ENCODE peak calls at places on chromosomes 5 and 9, in five cellular contexts. Q, G, I, U and T are unnamed samples.

GRCh38 chr5:98941131-98941883 is 12.5 kb upstream of the CHD1 start:
- DNase-seq in Q (no peak), G (no peak), I (no peak), U (no peak), T (no peak)

GRCh38 chr9:138065287-138065686 is 187.7 kb downstream of the CACNA1B start:
- DNase-seq in Q (no peak), G (no peak), I (no peak), U (peak), T (no peak)

GRCh38 chr5:87074934-87075541 is 192.6 kb upstream of the RASA1 start:
- DNase-seq in Q (peak), G (peak), I (peak), U (no peak), T (no peak)

GRCh38 chr5:14582797-14583137 is 1.2 kb downstream of the OTULINL start:
- DNase-seq in Q (no peak), G (no peak), I (no peak), U (no peak), T (no peak)

GRCh38 chr5:132718544-132719312 is 18.6 kb downstream of the KIF3A start:
- DNase-seq in Q (no peak), G (no peak), I (no peak), U (no peak), T (no peak)

GRCh38 chr9:113570749-113571711 is 107.5 kb downstream of the RGS3 start:
- DNase-seq in Q (no peak), G (peak), I (no peak), U (peak), T (no peak)

GRCh38 chr9:110027624-110028023 is 180.3 kb downstream of the C9orf152 start:
- DNase-seq in Q (no peak), G (no peak), I (no peak), U (no peak), T (no peak)

GRCh38 chr5:44332360-44332971 is 56.8 kb downstream of the FGF10 start:
- DNase-seq in Q (no peak), G (peak), I (no peak), U (no peak), T (no peak)

GRCh38 chr9:124562328-124562727 is 55.1 kb upstream of the NR5A1 start:
- DNase-seq in Q (no peak), G (no peak), I (no peak), U (no peak), T (no peak)

GRCh38 chr5:149611327-149611726 is 30.0 kb downstream of the ARHGEF37 start:
- DNase-seq in Q (no peak), G (no peak), I (no peak), U (no peak), T (no peak)

GRCh38 chr5:35371971-35372426 is 141.7 kb upstream of the PRLR start:
- DNase-seq in Q (no peak), G (no peak), I (no peak), U (no peak), T (no peak)

GRCh38 chr9:78158286-78158685 is 77.6 kb upstream of the CEP78 start:
- DNase-seq in Q (no peak), G (no peak), I (no peak), U (no peak), T (no peak)

GRCh38 chr5:150103678-150104549 is 17.6 kb upstream of the CSF1R start:
- DNase-seq in Q (no peak), G (no peak), I (no peak), U (no peak), T (no peak)

GRCh38 chr9:89576404-89576824 is 28.4 kb upstream of the GADD45G start:
- DNase-seq in Q (no peak), G (no peak), I (peak), U (no peak), T (peak)

GRCh38 chr9:94150890-94151660 is 66.8 kb downstream of the PTPDC1 start:
- DNase-seq in Q (no peak), G (no peak), I (no peak), U (no peak), T (no peak)

GRCh38 chr9:130535818-130536521 is 43.4 kb upstream of the FUBP3 start:
- DNase-seq in Q (no peak), G (no peak), I (no peak), U (no peak), T (no peak)

GRCh38 chr9:4417578-4418325 is 72.5 kb upstream of the SLC1A1 start:
- DNase-seq in Q (no peak), G (peak), I (no peak), U (no peak), T (no peak)

GRCh38 chr5:111063709-111064322 is 7.7 kb upstream of the TSLP start:
- DNase-seq in Q (no peak), G (peak), I (no peak), U (no peak), T (no peak)

GRCh38 chr9:7234144-7234543 is 476.4 kb downstream of the KDM4C start:
- DNase-seq in Q (no peak), G (peak), I (no peak), U (no peak), T (no peak)

GRCh38 chr9:17063535-17064135 is 71.2 kb upstream of the CNTLN start:
- DNase-seq in Q (no peak), G (peak), I (no peak), U (no peak), T (no peak)

GRCh38 chr9:12738296-12738695 is 36.5 kb upstream of the LURAP1L start:
- DNase-seq in Q (no peak), G (no peak), I (no peak), U (no peak), T (no peak)

GRCh38 chr5:123099514-123100151 is 10.6 kb downstream of the PRDM6 start:
- DNase-seq in Q (no peak), G (no peak), I (no peak), U (no peak), T (no peak)

GRCh38 chr5:177370488-177371119 is 12.9 kb downstream of the RGS14 start:
- DNase-seq in Q (peak), G (peak), I (peak), U (peak), T (peak)

GRCh38 chr5:78537821-78538220 is 110.8 kb downstream of the LHFPL2 start:
- DNase-seq in Q (no peak), G (peak), I (no peak), U (no peak), T (no peak)

GRCh38 chr5:78538240-78538850 is 110.2 kb downstream of the LHFPL2 start:
- DNase-seq in Q (no peak), G (peak), I (no peak), U (no peak), T (no peak)

GRCh38 chr5:78537406-78537805 is 111.2 kb downstream of the LHFPL2 start:
- DNase-seq in Q (no peak), G (no peak), I (no peak), U (no peak), T (no peak)

GRCh38 chr5:78534148-78535009 is 114.2 kb downstream of the LHFPL2 start:
- DNase-seq in Q (no peak), G (no peak), I (no peak), U (peak), T (no peak)

GRCh38 chr5:78536797-78537196 is 111.8 kb downstream of the LHFPL2 start:
- DNase-seq in Q (no peak), G (no peak), I (no peak), U (no peak), T (no peak)
- H3K27ac ChIP-seq in Q (no peak), G (no peak), I (no peak), U (peak), T (no peak)

GRCh38 chr5:137488974-137489373 is 10.2 kb downstream of the SPOCK1 start:
- DNase-seq in Q (no peak), G (no peak), I (no peak), U (no peak), T (no peak)

GRCh38 chr5:137491121-137491520 is 8.0 kb downstream of the SPOCK1 start:
- DNase-seq in Q (no peak), G (peak), I (no peak), U (no peak), T (no peak)

GRCh38 chr5:137487600-137487999 is 11.5 kb downstream of the SPOCK1 start:
- DNase-seq in Q (no peak), G (no peak), I (no peak), U (peak), T (no peak)

GRCh38 chr5:137488516-137488915 is 10.6 kb downstream of the SPOCK1 start:
- DNase-seq in Q (no peak), G (no peak), I (no peak), U (no peak), T (no peak)

GRCh38 chr5:137486707-137487106 is 12.4 kb downstream of the SPOCK1 start:
- DNase-seq in Q (no peak), G (no peak), I (no peak), U (peak), T (no peak)
- H3K27ac ChIP-seq in Q (no peak), G (no peak), I (no peak), U (peak), T (no peak)

GRCh38 chr5:116037236-116037822 is 5.1 kb downstream of the ARL14EPL start:
- DNase-seq in Q (no peak), G (no peak), I (no peak), U (no peak), T (no peak)
- H3K27ac ChIP-seq in Q (no peak), G (no peak), I (no peak), U (no peak), T (no peak)

GRCh38 chr5:83563631-83564030 is 92.1 kb downstream of the VCAN start:
- DNase-seq in Q (no peak), G (no peak), I (no peak), U (no peak), T (no peak)
- H3K27ac ChIP-seq in Q (no peak), G (no peak), I (no peak), U (peak), T (no peak)

GRCh38 chr5:158921441-158922262 is 178.1 kb downstream of the EBF1 start:
- DNase-seq in Q (no peak), G (peak), I (no peak), U (no peak), T (no peak)
- H3K27ac ChIP-seq in Q (no peak), G (no peak), I (no peak), U (no peak), T (no peak)

GRCh38 chr9:31028137-31028536 is 1356.3 kb upstream of the ACO1 start:
- DNase-seq in Q (no peak), G (no peak), I (no peak), U (no peak), T (no peak)
- H3K27ac ChIP-seq in Q (no peak), G (no peak), I (no peak), U (no peak), T (no peak)

GRCh38 chr5:42855811-42856210 is 44.1 kb upstream of the SELENOP start:
- DNase-seq in Q (no peak), G (no peak), I (no peak), U (no peak), T (no peak)

GRCh38 chr5:42858031-42858643 is 46.4 kb upstream of the SELENOP start:
- DNase-seq in Q (no peak), G (peak), I (no peak), U (no peak), T (no peak)

GRCh38 chr5:42854795-42855194 is 43.1 kb upstream of the SELENOP start:
- DNase-seq in Q (no peak), G (no peak), I (no peak), U (no peak), T (no peak)

GRCh38 chr5:42855386-42855785 is 43.7 kb upstream of the SELENOP start:
- DNase-seq in Q (no peak), G (no peak), I (no peak), U (no peak), T (no peak)

GRCh38 chr5:42858709-42859108 is 47.0 kb upstream of the SELENOP start:
- DNase-seq in Q (no peak), G (no peak), I (no peak), U (no peak), T (no peak)
- H3K27ac ChIP-seq in Q (no peak), G (no peak), I (no peak), U (peak), T (no peak)

GRCh38 chr9:108093773-108094675 is 604.5 kb upstream of the KLF4 start:
- DNase-seq in Q (no peak), G (peak), I (no peak), U (no peak), T (no peak)
- H3K27ac ChIP-seq in Q (no peak), G (peak), I (no peak), U (no peak), T (peak)